ENCODE peak calls at places on chromosomes 16 and 17, in five cellular contexts. Z, R, N, B and M are unnamed samples.

GRCh38 chr16:27181020-27181419 is 22.3 kb upstream of the KDM8 start:
- DNase-seq in Z (peak; percentile 68), B (no peak), N (no peak), R (no peak), M (no peak)

GRCh38 chr16:67349172-67349571 is 22.6 kb downstream of the LRRC36 start:
- DNase-seq in N (peak; percentile 24), R (peak; percentile 28), B (peak; percentile 81), Z (no peak), M (no peak)

GRCh38 chr17:58557981-58558380 is 43.5 kb upstream of the MTMR4 start:
- DNase-seq in R (no peak), N (no peak), B (no peak), Z (no peak), M (no peak)

GRCh38 chr17:27622914-27623313 is 8.1 kb upstream of the LGALS9 start:
- DNase-seq in Z (no peak), R (no peak), B (no peak), N (no peak), M (peak; percentile 31)

GRCh38 chr16:53504665-53505064 is 1.7 kb upstream of the AKTIP start:
- DNase-seq in B (peak; percentile 65), N (peak; percentile 25), Z (peak; percentile 51), R (no peak), M (no peak)

GRCh38 chr17:5122586-5123342 is 6.9 kb downstream of the USP6 start:
- DNase-seq in N (no peak), Z (peak; percentile 86), R (no peak), B (peak; percentile 12), M (peak; percentile 14)

GRCh38 chr17:5745091-5745820 is 160.9 kb upstream of the NLRP1 start:
- DNase-seq in R (no peak), B (no peak), N (no peak), Z (no peak), M (no peak)

GRCh38 chr16:62208934-62209333 is 172.7 kb upstream of the CDH8 start:
- DNase-seq in B (no peak), Z (no peak), N (no peak), R (no peak), M (no peak)

GRCh38 chr16:4686497-4687210 is 6.7 kb upstream of the NUDT16L1 start:
- DNase-seq in N (no peak), B (no peak), R (no peak), Z (peak; percentile 41), M (no peak)

GRCh38 chr17:57114085-57114673 is 29.1 kb downstream of the AKAP1 start:
- DNase-seq in N (peak; percentile 51), B (peak; percentile 46), Z (peak; percentile 97), R (peak; percentile 53), M (no peak)

GRCh38 chr17:4101127-4101798 is 41.6 kb downstream of the ZZEF1 start:
- DNase-seq in B (no peak), N (peak; percentile 62), R (no peak), Z (no peak), M (no peak)

GRCh38 chr16:70689970-70690905 is 4.4 kb upstream of the MTSS2 start:
- DNase-seq in R (no peak), N (no peak), Z (no peak), B (no peak), M (no peak)

GRCh38 chr17:81927145-81927652 is 336 bp downstream of the MAFG start:
- DNase-seq in N (no peak), R (no peak), B (no peak), Z (no peak), M (no peak)

GRCh38 chr16:88533945-88534641 is 36.1 kb upstream of the ZC3H18 start:
- DNase-seq in B (peak; percentile 80), Z (peak; percentile 92), N (peak; percentile 88), R (peak; percentile 15), M (peak; percentile 23)

GRCh38 chr17:42873321-42873720 is 22.3 kb downstream of the AOC3 start:
- DNase-seq in R (no peak), N (no peak), B (no peak), Z (no peak), M (no peak)

GRCh38 chr16:89691986-89692569 is 5.6 kb downstream of the CDK10 start:
- DNase-seq in Z (no peak), B (no peak), N (no peak), R (no peak), M (no peak)

GRCh38 chr16:64596196-64596595 is 525.7 kb downstream of the CDH11 start:
- DNase-seq in Z (no peak), B (no peak), N (no peak), R (no peak), M (no peak)

GRCh38 chr17:63113167-63113566 is 147.1 kb downstream of the TANC2 start:
- DNase-seq in R (no peak), N (no peak), B (peak; percentile 33), Z (no peak), M (no peak)

GRCh38 chr17:56812971-56813388 is 20.7 kb downstream of the C17orf67 start:
- DNase-seq in Z (no peak), R (peak; percentile 66), B (no peak), N (no peak), M (no peak)

GRCh38 chr16:72760581-72760980 is 287.3 kb downstream of the ZFHX3 start:
- DNase-seq in R (no peak), B (no peak), N (no peak), Z (no peak), M (no peak)

GRCh38 chr16:67931712-67932461 is at the start of gene CTRL:
- DNase-seq in B (no peak), N (no peak), R (no peak), Z (peak; percentile 81), M (no peak)

GRCh38 chr17:35708951-35709350 is 22.5 kb upstream of the RASL10B start:
- DNase-seq in Z (no peak), N (peak; percentile 12), B (no peak), R (peak; percentile 24), M (no peak)

GRCh38 chr17:50354776-50355175 is 8.8 kb downstream of the XYLT2 start:
- DNase-seq in R (no peak), B (no peak), N (no peak), Z (peak; percentile 45), M (no peak)

GRCh38 chr17:290121-290521 is 62.5 kb downstream of the RPH3AL start:
- DNase-seq in Z (no peak), B (no peak), R (no peak), N (no peak), M (no peak)

GRCh38 chr16:55272787-55273186 is 51.2 kb upstream of the IRX6 start:
- DNase-seq in Z (no peak), R (no peak), N (no peak), B (no peak), M (no peak)